ENCODE peak calls at places on chromosomes 16 and 17, in six cellular contexts. One of them, this sample, is unnamed. For H3K9me3, the result is how much of the 10 kb centered on the place peaks cover.

GRCh38 chr17:57993471-57994365 is 5.7 kb upstream of the VEZF1 start:
- DNase-seq in adrenal gland: no peak
- DNase-seq in astrocyte: no peak
- DNase-seq in heart left ventricle: no peak
- DNase-seq in pancreas: no peak
- DNase-seq in mammary epithelial cell: no peak
- DNase-seq in this sample: no peak

GRCh38 chr17:43118679-43119615 is 6.2 kb downstream of the BRCA1 start:
- DNase-seq in adrenal gland: no peak
- DNase-seq in astrocyte: no peak
- DNase-seq in heart left ventricle: no peak
- DNase-seq in pancreas: no peak
- DNase-seq in mammary epithelial cell: no peak
- DNase-seq in this sample: no peak

GRCh38 chr17:4706121-4706520 is 2.2 kb upstream of the PELP1 start:
- DNase-seq in adrenal gland: no peak
- DNase-seq in astrocyte: peak
- DNase-seq in heart left ventricle: no peak
- DNase-seq in pancreas: no peak
- DNase-seq in mammary epithelial cell: no peak
- DNase-seq in this sample: no peak

GRCh38 chr16:89363621-89364393 is 126.6 kb downstream of the ANKRD11 start:
- DNase-seq in adrenal gland: peak
- DNase-seq in astrocyte: peak
- DNase-seq in heart left ventricle: peak
- DNase-seq in pancreas: no peak
- DNase-seq in mammary epithelial cell: peak
- DNase-seq in this sample: peak

GRCh38 chr17:7413346-7413985 is 5.8 kb downstream of the NLGN2 start:
- DNase-seq in adrenal gland: no peak
- DNase-seq in astrocyte: peak
- DNase-seq in heart left ventricle: no peak
- DNase-seq in pancreas: no peak
- DNase-seq in mammary epithelial cell: peak
- DNase-seq in this sample: no peak

GRCh38 chr17:59829217-59830006 is 63.3 kb downstream of the TUBD1 start:
- DNase-seq in adrenal gland: peak
- DNase-seq in astrocyte: peak
- DNase-seq in heart left ventricle: no peak
- DNase-seq in pancreas: no peak
- DNase-seq in mammary epithelial cell: peak
- DNase-seq in this sample: no peak

GRCh38 chr16:2610781-2611498 is 71.4 kb upstream of the KCTD5 start:
- DNase-seq in adrenal gland: no peak
- DNase-seq in astrocyte: no peak
- DNase-seq in heart left ventricle: peak
- DNase-seq in pancreas: no peak
- DNase-seq in mammary epithelial cell: no peak
- DNase-seq in this sample: no peak

GRCh38 chr16:66682271-66682670 is 14.3 kb downstream of the CMTM4 start:
- DNase-seq in adrenal gland: no peak
- DNase-seq in astrocyte: peak
- DNase-seq in heart left ventricle: no peak
- DNase-seq in pancreas: no peak
- DNase-seq in mammary epithelial cell: no peak
- DNase-seq in this sample: no peak

GRCh38 chr16:2170587-2171435 is 15.2 kb downstream of the TRAF7 start:
- DNase-seq in adrenal gland: no peak
- DNase-seq in astrocyte: no peak
- DNase-seq in heart left ventricle: no peak
- DNase-seq in pancreas: no peak
- DNase-seq in mammary epithelial cell: no peak
- DNase-seq in this sample: no peak

GRCh38 chr17:77178050-77178449 is 37.3 kb downstream of the SEC14L1 start:
- DNase-seq in adrenal gland: no peak
- DNase-seq in astrocyte: no peak
- DNase-seq in heart left ventricle: no peak
- DNase-seq in pancreas: no peak
- DNase-seq in mammary epithelial cell: no peak
- DNase-seq in this sample: no peak

GRCh38 chr16:80285089-80285488 is 255.7 kb upstream of the DYNLRB2 start:
- DNase-seq in adrenal gland: no peak
- DNase-seq in astrocyte: peak
- DNase-seq in heart left ventricle: no peak
- DNase-seq in pancreas: no peak
- DNase-seq in mammary epithelial cell: peak
- DNase-seq in this sample: no peak

GRCh38 chr16:82129881-82130280 is 40.1 kb downstream of the MPHOSPH6 start:
- DNase-seq in adrenal gland: peak
- DNase-seq in astrocyte: no peak
- DNase-seq in heart left ventricle: no peak
- DNase-seq in pancreas: no peak
- DNase-seq in mammary epithelial cell: no peak
- DNase-seq in this sample: no peak

GRCh38 chr17:28892024-28892423 is 5.5 kb downstream of the FLOT2 start:
- DNase-seq in adrenal gland: no peak
- DNase-seq in astrocyte: no peak
- DNase-seq in heart left ventricle: no peak
- DNase-seq in pancreas: no peak
- DNase-seq in mammary epithelial cell: no peak
- DNase-seq in this sample: no peak

GRCh38 chr17:57207396-57207795 is 48.9 kb upstream of the MSI2 start:
- DNase-seq in adrenal gland: no peak
- DNase-seq in astrocyte: no peak
- DNase-seq in heart left ventricle: no peak
- DNase-seq in pancreas: no peak
- DNase-seq in mammary epithelial cell: no peak
- DNase-seq in this sample: no peak

GRCh38 chr16:2048116-2048543 is 345 bp downstream of the TSC2 start:
- DNase-seq in adrenal gland: peak
- DNase-seq in astrocyte: no peak
- DNase-seq in heart left ventricle: no peak
- DNase-seq in pancreas: no peak
- DNase-seq in mammary epithelial cell: no peak
- DNase-seq in this sample: no peak

GRCh38 chr17:41098476-41098875 is 534 bp upstream of the KRTAP4-8 start:
- DNase-seq in adrenal gland: no peak
- DNase-seq in astrocyte: peak
- DNase-seq in heart left ventricle: no peak
- DNase-seq in pancreas: no peak
- DNase-seq in mammary epithelial cell: peak
- DNase-seq in this sample: no peak

GRCh38 chr16:84194470-84195200 is 3.7 kb downstream of the ADAD2 start:
- DNase-seq in adrenal gland: no peak
- DNase-seq in astrocyte: no peak
- DNase-seq in heart left ventricle: no peak
- DNase-seq in pancreas: no peak
- DNase-seq in mammary epithelial cell: no peak
- DNase-seq in this sample: no peak

GRCh38 chr17:55668581-55668980 is 54.1 kb downstream of the TMEM100 start:
- DNase-seq in adrenal gland: no peak
- DNase-seq in astrocyte: no peak
- DNase-seq in heart left ventricle: no peak
- DNase-seq in pancreas: no peak
- DNase-seq in mammary epithelial cell: no peak
- DNase-seq in this sample: no peak

GRCh38 chr17:1865252-1866037 is 35.6 kb downstream of the RPA1 start:
- DNase-seq in adrenal gland: peak
- DNase-seq in astrocyte: no peak
- DNase-seq in heart left ventricle: no peak
- DNase-seq in pancreas: no peak
- DNase-seq in mammary epithelial cell: peak
- DNase-seq in this sample: peak

GRCh38 chr17:79993390-79994221 is 42.1 kb downstream of the TBC1D16 start:
- DNase-seq in adrenal gland: peak
- DNase-seq in astrocyte: peak
- DNase-seq in heart left ventricle: peak
- DNase-seq in pancreas: peak
- DNase-seq in mammary epithelial cell: peak
- DNase-seq in this sample: no peak

GRCh38 chr17:44331249-44331760 is 6.7 kb upstream of the SLC25A39 start:
- DNase-seq in adrenal gland: peak
- DNase-seq in astrocyte: peak
- DNase-seq in heart left ventricle: peak
- DNase-seq in pancreas: peak
- DNase-seq in mammary epithelial cell: peak
- DNase-seq in this sample: peak

GRCh38 chr17:79707931-79708891 is 22.5 kb upstream of the ENPP7 start:
- DNase-seq in adrenal gland: peak
- DNase-seq in astrocyte: no peak
- DNase-seq in heart left ventricle: peak
- DNase-seq in pancreas: peak
- DNase-seq in mammary epithelial cell: peak
- DNase-seq in this sample: peak

GRCh38 chr16:89525146-89525913 is 17.1 kb downstream of the SPG7 start:
- DNase-seq in adrenal gland: no peak
- DNase-seq in astrocyte: no peak
- DNase-seq in heart left ventricle: peak
- DNase-seq in pancreas: no peak
- DNase-seq in mammary epithelial cell: no peak
- DNase-seq in this sample: no peak

GRCh38 chr17:80313160-80313829 is 52.6 kb downstream of the RNF213 start:
- DNase-seq in adrenal gland: no peak
- DNase-seq in astrocyte: no peak
- DNase-seq in heart left ventricle: no peak
- DNase-seq in pancreas: no peak
- DNase-seq in mammary epithelial cell: no peak
- DNase-seq in this sample: no peak

GRCh38 chr16:9695152-9695551 is 487.1 kb downstream of the GRIN2A start:
- DNase-seq in adrenal gland: no peak
- DNase-seq in astrocyte: no peak
- DNase-seq in heart left ventricle: no peak
- DNase-seq in pancreas: no peak
- DNase-seq in mammary epithelial cell: no peak
- DNase-seq in this sample: no peak

GRCh38 chr16:89409161-89409711 is 81.1 kb downstream of the ANKRD11 start:
- DNase-seq in adrenal gland: no peak
- DNase-seq in astrocyte: no peak
- DNase-seq in heart left ventricle: no peak
- DNase-seq in pancreas: no peak
- DNase-seq in mammary epithelial cell: peak
- DNase-seq in this sample: peak

GRCh38 chr17:73232587-73233373 is 28.9 kb downstream of the CPSF4L start:
- DNase-seq in adrenal gland: peak
- DNase-seq in astrocyte: no peak
- DNase-seq in heart left ventricle: peak
- DNase-seq in pancreas: peak
- DNase-seq in mammary epithelial cell: peak
- DNase-seq in this sample: no peak

GRCh38 chr17:68460715-68461114 is 3.4 kb upstream of the WIPI1 start:
- DNase-seq in adrenal gland: no peak
- DNase-seq in astrocyte: no peak
- DNase-seq in heart left ventricle: no peak
- DNase-seq in pancreas: no peak
- DNase-seq in mammary epithelial cell: no peak
- DNase-seq in this sample: no peak

GRCh38 chr17:68461589-68461988 is 4.3 kb upstream of the WIPI1 start:
- DNase-seq in adrenal gland: peak
- DNase-seq in astrocyte: no peak
- DNase-seq in heart left ventricle: peak
- DNase-seq in pancreas: no peak
- DNase-seq in mammary epithelial cell: no peak
- DNase-seq in this sample: no peak

GRCh38 chr17:68463211-68463990 is 6.1 kb upstream of the WIPI1 start:
- DNase-seq in adrenal gland: no peak
- DNase-seq in astrocyte: no peak
- DNase-seq in heart left ventricle: no peak
- DNase-seq in pancreas: no peak
- DNase-seq in mammary epithelial cell: no peak
- DNase-seq in this sample: no peak

GRCh38 chr17:68461122-68461539 is 3.8 kb upstream of the WIPI1 start:
- DNase-seq in adrenal gland: no peak
- DNase-seq in astrocyte: no peak
- DNase-seq in heart left ventricle: no peak
- DNase-seq in pancreas: no peak
- DNase-seq in mammary epithelial cell: no peak
- DNase-seq in this sample: no peak

DNA sequence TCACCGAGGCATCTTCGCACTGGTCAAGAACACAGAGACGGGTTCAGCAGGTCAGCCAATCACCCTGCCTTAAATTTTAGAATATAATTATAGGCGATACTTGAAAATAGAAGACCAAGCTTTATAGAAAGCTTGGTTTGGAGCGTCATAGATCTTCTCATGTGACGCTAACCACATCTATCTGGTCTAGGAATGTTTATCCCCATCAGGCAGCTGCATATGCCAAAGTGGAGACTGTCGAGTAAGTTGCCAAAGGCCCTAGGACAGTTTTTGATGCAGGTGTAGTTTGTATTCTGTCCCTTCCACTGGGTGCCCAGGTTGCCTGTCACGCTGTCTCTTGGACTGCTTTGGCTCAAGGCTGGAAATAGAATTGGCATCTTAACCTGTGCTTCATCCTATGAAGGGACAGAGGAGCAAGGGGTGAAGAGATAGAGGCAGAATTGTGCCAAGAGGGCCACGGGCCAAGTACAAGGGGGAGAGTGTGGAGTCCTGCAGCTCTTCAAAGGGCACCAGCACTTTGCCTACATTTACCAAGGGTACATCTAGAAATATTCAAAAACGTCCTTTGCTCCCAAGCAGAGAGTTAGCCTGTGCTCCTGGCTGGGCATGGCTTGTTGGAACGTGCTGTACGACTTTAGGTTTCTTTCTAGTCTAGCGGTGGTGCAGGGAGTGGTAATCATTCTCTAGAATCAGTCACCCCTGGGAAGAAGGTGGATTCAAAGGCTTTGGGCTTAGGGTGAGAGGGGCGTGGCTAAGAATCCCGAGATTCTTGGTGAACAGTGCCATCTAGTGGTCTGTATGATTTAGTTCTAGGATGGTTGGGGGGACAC is 5.3 kb upstream of the WIPI1 start:
- DNase-seq in adrenal gland: peak
- DNase-seq in astrocyte: peak
- DNase-seq in heart left ventricle: peak
- DNase-seq in pancreas: peak
- DNase-seq in mammary epithelial cell: peak
- DNase-seq in this sample: peak
- TF ChIP-seq CTCF in adrenal gland: peak
- TF ChIP-seq CTCF in astrocyte: peak
- TF ChIP-seq CTCF in heart left ventricle: peak
- TF ChIP-seq CTCF in pancreas: peak
- TF ChIP-seq CTCF in mammary epithelial cell: peak
- TF ChIP-seq CTCF in this sample: peak

GRCh38 chr16:30397056-30397455 is 1.8 kb downstream of the ZNF48 start:
- DNase-seq in adrenal gland: no peak
- DNase-seq in astrocyte: no peak
- DNase-seq in heart left ventricle: no peak
- DNase-seq in pancreas: no peak
- DNase-seq in mammary epithelial cell: no peak
- DNase-seq in this sample: no peak
- H3K4me3 ChIP-seq in adrenal gland: no peak
- H3K4me3 ChIP-seq in astrocyte: no peak
- H3K4me3 ChIP-seq in heart left ventricle: no peak
- H3K4me3 ChIP-seq in pancreas: no peak
- H3K4me3 ChIP-seq in mammary epithelial cell: no peak
- H3K4me3 ChIP-seq in this sample: no peak

GRCh38 chr16:8299635-8300034 is 290.7 kb downstream of the TMEM114 start:
- DNase-seq in adrenal gland: no peak
- DNase-seq in astrocyte: no peak
- DNase-seq in heart left ventricle: no peak
- DNase-seq in pancreas: no peak
- DNase-seq in mammary epithelial cell: no peak
- DNase-seq in this sample: no peak
- H3K9me3 ChIP-seq in adrenal gland: under half
- H3K9me3 ChIP-seq in astrocyte: under half
- H3K9me3 ChIP-seq in heart left ventricle: under half
- H3K9me3 ChIP-seq in pancreas: under half
- H3K9me3 ChIP-seq in mammary epithelial cell: half or more
- H3K9me3 ChIP-seq in this sample: under half

GRCh38 chr16:13611596-13611995 is 308.4 kb upstream of the ERCC4 start:
- DNase-seq in adrenal gland: no peak
- DNase-seq in astrocyte: no peak
- DNase-seq in heart left ventricle: no peak
- DNase-seq in pancreas: no peak
- DNase-seq in mammary epithelial cell: no peak
- DNase-seq in this sample: no peak
- TF ChIP-seq CTCF in adrenal gland: no peak
- TF ChIP-seq CTCF in astrocyte: no peak
- TF ChIP-seq CTCF in heart left ventricle: no peak
- TF ChIP-seq CTCF in pancreas: no peak
- TF ChIP-seq CTCF in mammary epithelial cell: no peak
- TF ChIP-seq CTCF in this sample: no peak